ENCODE peak calls at places on chromosomes 12 and 14, in nine cellular contexts. J is uterus, H is aorta, B is heart right ventricle, O is neural progenitor cell, Q is upper lobe of right lung, E is upper lobe of left lung, K is A549, Y is HCT116. T is an unnamed sample. For H3K4me1, the result is how much of the 10 kb centered on the place peaks cover.

GRCh38 chr12:71125515-71125914 is 32.3 kb downstream of the TSPAN8 start:
- DNase-seq in J (no peak), H (no peak), B (no peak), O (peak), Q (no peak), E (no peak), K (no peak), Y (no peak), T (no peak)

GRCh38 chr14:60349663-60350365 is 100.8 kb downstream of the PPM1A start:
- DNase-seq in J (no peak), H (no peak), B (peak), O (peak), Q (no peak), E (no peak), K (peak), Y (peak), T (peak)

GRCh38 chr12:2819810-2820209 is 7.3 kb downstream of the ITFG2 start:
- DNase-seq in J (no peak), H (no peak), B (no peak), O (no peak), Q (no peak), E (peak), K (no peak), Y (no peak), T (no peak)

GRCh38 chr14:106879241-106879640 is 1352.9 kb downstream of the TMEM121 start:
- DNase-seq in J (no peak), H (peak), B (no peak), O (no peak), Q (peak), E (peak), K (peak), Y (peak), T (no peak)

GRCh38 chr12:19421503-19422282 is 17.6 kb upstream of the AEBP2 start:
- DNase-seq in J (no peak), H (no peak), B (no peak), O (no peak), Q (no peak), E (no peak), K (no peak), Y (no peak), T (no peak)

GRCh38 chr12:69388371-69388770 is 28.8 kb downstream of the YEATS4 start:
- DNase-seq in J (no peak), H (no peak), B (no peak), O (no peak), Q (no peak), E (no peak), K (peak), Y (peak), T (peak)

GRCh38 chr12:1644523-1645438 is 15.8 kb downstream of the WNT5B start:
- DNase-seq in J (peak), H (peak), B (peak), O (no peak), Q (peak), E (no peak), K (no peak), Y (no peak), T (peak)

GRCh38 chr12:112031472-112031871 is 18.2 kb downstream of the ERP29 start:
- DNase-seq in J (no peak), H (no peak), B (no peak), O (no peak), Q (no peak), E (no peak), K (no peak), Y (no peak), T (no peak)

GRCh38 chr12:108772247-108772646 is 40.9 kb upstream of the CORO1C start:
- DNase-seq in J (no peak), H (no peak), B (no peak), O (no peak), Q (no peak), E (no peak), K (no peak), Y (no peak), T (no peak)

DNA sequence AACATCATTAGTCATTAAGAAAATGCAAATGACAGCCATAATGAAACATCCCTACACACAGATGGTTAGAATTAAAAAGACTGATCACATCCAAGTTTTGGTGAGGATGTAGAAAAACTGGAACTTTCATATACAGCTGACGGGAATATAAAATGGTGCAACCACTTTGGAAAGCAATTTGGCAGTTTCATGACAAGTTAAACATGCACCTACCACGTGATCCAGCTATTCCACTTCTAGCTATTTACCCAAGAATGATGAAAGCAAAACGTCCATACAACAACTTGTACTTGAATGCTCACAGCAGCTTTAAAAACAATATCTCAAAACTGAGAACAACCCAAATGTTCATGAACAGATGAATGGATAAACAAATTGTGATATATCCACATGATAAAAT is 77.9 kb upstream of the AVPR1A start:
- DNase-seq in J (no peak), H (no peak), B (no peak), O (no peak), Q (no peak), E (no peak), K (no peak), Y (no peak), T (no peak)
- H3K4me1 ChIP-seq in J (under half), H (under half), B (under half), O (under half), Q (under half), E (under half), K (under half), Y (under half), T (under half)

DNA sequence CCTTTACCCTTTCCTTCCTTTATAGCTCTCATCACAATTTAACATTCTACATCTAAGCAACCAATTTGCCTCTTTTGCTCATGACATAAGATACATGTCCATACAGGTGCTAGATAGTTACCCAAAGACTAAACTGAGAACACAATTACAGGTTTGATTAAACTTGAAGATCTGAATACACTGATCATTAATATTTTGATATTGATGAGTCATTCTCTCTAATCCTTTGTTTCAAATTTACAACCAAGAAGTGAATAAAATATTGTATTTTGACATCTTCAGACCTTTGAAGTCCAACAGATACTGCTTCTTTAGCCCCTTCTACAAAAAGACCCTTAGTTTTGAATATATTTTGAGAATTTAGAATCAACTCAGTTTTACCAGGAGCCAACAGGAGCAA is 2.6 kb downstream of the NAP1L1 start:
- DNase-seq in J (no peak), H (no peak), B (no peak), O (no peak), Q (no peak), E (no peak), K (no peak), Y (no peak), T (no peak)
- H3K4me1 ChIP-seq in J (under half), H (under half), B (under half), O (under half), Q (under half), E (under half), K (under half), Y (under half), T (under half)

GRCh38 chr14:97005908-97006307 is 208.7 kb downstream of the VRK1 start:
- DNase-seq in J (no peak), H (no peak), B (no peak), O (no peak), Q (no peak), E (no peak), K (no peak), Y (no peak), T (no peak)
- H3K4me1 ChIP-seq in J (under half), H (under half), B (under half), O (under half), Q (under half), E (under half), K (under half), Y (under half), T (under half)

DNA sequence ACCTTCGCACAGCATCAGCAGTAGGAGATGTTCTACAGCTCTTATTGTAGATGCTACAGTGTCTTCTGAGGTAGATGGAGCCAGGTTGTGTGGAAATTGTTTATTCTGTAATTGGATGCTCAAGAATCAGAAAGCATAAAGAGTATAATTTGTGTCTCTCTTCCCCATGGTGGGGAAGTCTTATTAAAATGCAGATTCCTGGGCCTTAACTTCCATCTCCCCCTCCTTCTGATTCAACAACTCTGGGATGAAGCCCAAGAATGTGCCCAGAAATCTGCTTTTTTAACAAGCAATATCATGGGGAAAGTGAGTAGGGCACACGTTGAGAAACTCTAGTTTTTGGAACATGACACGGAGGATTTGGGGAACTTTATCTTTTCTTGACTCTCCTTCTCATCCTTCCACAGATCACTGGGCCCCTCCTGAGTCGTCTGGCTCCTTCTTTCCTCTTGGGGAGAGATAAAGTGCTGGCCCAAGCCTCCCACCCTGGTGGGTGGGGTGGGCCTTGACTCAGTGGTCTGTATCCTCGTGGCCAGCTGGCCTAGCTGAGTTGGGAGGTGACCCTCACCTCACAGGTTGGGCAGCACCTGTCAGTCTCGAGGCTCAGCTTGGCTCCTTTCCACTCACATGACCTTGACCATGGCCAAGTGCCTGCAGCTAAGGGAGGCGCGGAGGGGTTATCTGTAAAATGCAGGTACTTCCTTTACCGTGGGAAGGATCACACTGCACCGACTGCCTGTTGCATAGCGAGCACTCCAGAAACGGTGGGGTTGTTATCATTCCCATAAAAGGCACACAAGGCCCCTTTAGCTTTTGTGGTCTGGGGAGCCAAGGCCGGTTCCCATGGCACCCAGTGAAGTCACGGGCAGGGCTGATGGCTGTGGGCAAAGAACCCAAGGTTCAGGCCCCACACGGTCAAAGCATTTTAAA is 141.9 kb downstream of the CHST11 start:
- DNase-seq in J (no peak), H (no peak), B (no peak), O (no peak), Q (no peak), E (no peak), K (no peak), Y (no peak), T (no peak)
- H3K4me1 ChIP-seq in J (under half), H (under half), B (half or more), O (under half), Q (under half), E (under half), K (half or more), Y (half or more), T (under half)

GRCh38 chr14:105484069-105484996 is 2.4 kb upstream of the CRIP1 start:
- DNase-seq in J (peak), H (peak), B (peak), O (peak), Q (no peak), E (peak), K (peak), Y (no peak), T (no peak)
- H3K4me1 ChIP-seq in J (under half), H (under half), B (half or more), O (under half), Q (half or more), E (half or more), K (half or more), Y (half or more), T (under half)

GRCh38 chr12:80411787-80412186 is 32.2 kb upstream of the PTPRQ start:
- DNase-seq in J (no peak), H (no peak), B (no peak), O (no peak), Q (no peak), E (no peak), K (no peak), Y (no peak), T (no peak)
- H3K4me1 ChIP-seq in J (under half), H (under half), B (under half), O (under half), Q (under half), E (under half), K (under half), Y (under half), T (under half)

GRCh38 chr14:64717870-64718269 is 13.6 kb downstream of the PLEKHG3 start:
- DNase-seq in J (peak), H (no peak), B (no peak), O (no peak), Q (no peak), E (peak), K (peak), Y (no peak), T (no peak)
- H3K4me1 ChIP-seq in J (under half), H (under half), B (half or more), O (half or more), Q (half or more), E (half or more), K (half or more), Y (half or more), T (half or more)

GRCh38 chr12:47904647-47905312 is at the start of gene VDR:
- DNase-seq in J (peak), H (peak), B (peak), O (peak), Q (peak), E (peak), K (peak), Y (peak), T (peak)
- H3K4me1 ChIP-seq in J (under half), H (under half), B (under half), O (under half), Q (under half), E (half or more), K (under half), Y (half or more), T (under half)

DNA sequence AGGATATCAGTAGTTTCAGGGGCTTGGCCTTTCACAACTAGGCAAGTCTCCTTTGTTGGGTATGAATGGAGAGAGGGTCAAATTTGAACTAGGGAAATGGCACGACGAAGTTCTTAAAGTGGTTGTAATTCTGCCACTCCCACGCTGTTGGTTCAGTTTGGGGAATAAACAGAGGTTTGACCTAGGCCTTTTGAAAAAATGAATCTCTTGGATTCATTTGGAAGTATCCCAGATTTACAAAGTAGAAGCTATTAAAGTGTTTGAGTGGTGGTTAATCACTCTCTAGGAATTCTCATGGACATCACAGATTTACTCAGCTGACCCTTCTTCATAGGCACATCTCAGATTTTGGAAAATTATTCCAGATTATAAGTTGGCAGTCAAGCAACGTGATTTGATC is 14.8 kb downstream of the BATF start:
- DNase-seq in J (no peak), H (no peak), B (no peak), O (no peak), Q (no peak), E (no peak), K (no peak), Y (no peak), T (no peak)
- H3K4me1 ChIP-seq in J (under half), H (under half), B (under half), O (under half), Q (under half), E (under half), K (under half), Y (under half), T (under half)